ENCODE peak calls at places on chromosomes 5 and 9, in seven cellular contexts. L is GM12878; W is AG04450; Q is foreskin fibroblast; P is activated T-cell treated with anti-CD3 and anti-CD28 coated beads, Interleukin-2, amount 50 U/mL, for 72 hours; C is left ventricle myocardium superior; S is T follicular helper cell. Z is an unnamed sample.
A peak's percentile ranks its signal among the peaks of the same experiment; 100 is the strongest.

GRCh38 chr5:5497132-5497748 is 74.8 kb downstream of the ICE1 start:
- DNase-seq in L (no peak), W (no peak), Q (peak; percentile 58), P (peak; percentile 34), C (peak; percentile 57), S (peak; percentile 4), Z (peak; percentile 80)

GRCh38 chr9:89969881-89970639 is 365.2 kb downstream of the GADD45G start:
- DNase-seq in L (no peak), W (no peak), Q (no peak), P (no peak), C (no peak), S (no peak), Z (no peak)

GRCh38 chr9:7980691-7981289 is 181.2 kb upstream of the DMAC1 start:
- DNase-seq in L (no peak), W (no peak), Q (no peak), P (no peak), C (no peak), S (no peak), Z (no peak)

GRCh38 chr5:143506881-143507552 is 103.5 kb upstream of the NR3C1 start:
- DNase-seq in L (no peak), W (peak; percentile 81), Q (peak; percentile 84), P (no peak), C (no peak), S (no peak), Z (peak; percentile 80)

GRCh38 chr5:43428034-43428712 is 16.0 kb upstream of the CCL28 start:
- DNase-seq in L (no peak), W (no peak), Q (peak; percentile 18), P (no peak), C (no peak), S (no peak), Z (peak; percentile 10)

GRCh38 chr5:137728048-137728447 is 7.8 kb downstream of the KLHL3 start:
- DNase-seq in L (no peak), W (no peak), Q (no peak), P (no peak), C (no peak), S (no peak), Z (no peak)

GRCh38 chr5:160235731-160236130 is 6.4 kb downstream of the FABP6 start:
- DNase-seq in L (no peak), W (no peak), Q (no peak), P (no peak), C (no peak), S (no peak), Z (no peak)

GRCh38 chr5:132473608-132474007 is 17.0 kb downstream of the IRF1 start:
- DNase-seq in L (no peak), W (no peak), Q (no peak), P (no peak), C (no peak), S (no peak), Z (no peak)

GRCh38 chr5:98638701-98639100 is 134.8 kb upstream of the RGMB start:
- DNase-seq in L (no peak), W (no peak), Q (peak; percentile 72), P (no peak), C (peak; percentile 43), S (no peak), Z (peak; percentile 60)

GRCh38 chr5:159899067-159900049 is 16.9 kb upstream of the ADRA1B start:
- DNase-seq in L (no peak), W (no peak), Q (peak; percentile 57), P (no peak), C (no peak), S (no peak), Z (peak; percentile 52)

GRCh38 chr9:135440620-135441019 is 39.0 kb upstream of the PPP1R26 start:
- DNase-seq in L (no peak), W (no peak), Q (no peak), P (no peak), C (no peak), S (no peak), Z (no peak)

GRCh38 chr5:162684145-162684544 is 616.6 kb downstream of the GABRG2 start:
- DNase-seq in L (no peak), W (no peak), Q (no peak), P (no peak), C (no peak), S (no peak), Z (no peak)

GRCh38 chr5:142686210-142686734 is 382 bp upstream of the FGF1 start:
- DNase-seq in L (no peak), W (no peak), Q (no peak), P (no peak), C (no peak), S (no peak), Z (no peak)

GRCh38 chr5:132378580-132378979 is 9.1 kb downstream of the SLC22A5 start:
- DNase-seq in L (no peak), W (no peak), Q (no peak), P (no peak), C (no peak), S (no peak), Z (peak; percentile 26)

GRCh38 chr9:129321511-129322021 is 143.5 kb upstream of the IER5L start:
- DNase-seq in L (no peak), W (no peak), Q (no peak), P (no peak), C (no peak), S (no peak), Z (no peak)

GRCh38 chr5:1876708-1877433 is 5.9 kb downstream of the IRX4 start:
- DNase-seq in L (no peak), W (no peak), Q (no peak), P (peak; percentile 30), C (no peak), S (no peak), Z (no peak)

GRCh38 chr5:1466631-1467265 is 21.5 kb upstream of the SLC6A3 start:
- DNase-seq in L (no peak), W (no peak), Q (no peak), P (no peak), C (no peak), S (no peak), Z (no peak)

GRCh38 chr5:176364765-176365662 is at the start of gene ARL10:
- DNase-seq in L (no peak), W (no peak), Q (peak; percentile 50), P (peak; percentile 76), C (peak; percentile 70), S (peak; percentile 29), Z (peak; percentile 31)

GRCh38 chr5:5306696-5307095 is 115.8 kb upstream of the ICE1 start:
- DNase-seq in L (no peak), W (no peak), Q (peak; percentile 2), P (no peak), C (no peak), S (no peak), Z (peak; percentile 36)

GRCh38 chr9:95053611-95054440 is 263.7 kb downstream of the FANCC start:
- DNase-seq in L (no peak), W (no peak), Q (no peak), P (no peak), C (no peak), S (no peak), Z (peak; percentile 25)

GRCh38 chr5:51138164-51138563 is 245.1 kb upstream of the ISL1 start:
- DNase-seq in L (no peak), W (no peak), Q (no peak), P (no peak), C (no peak), S (no peak), Z (no peak)

GRCh38 chr9:117377046-117377445 is 37.8 kb downstream of the ASTN2 start:
- DNase-seq in L (no peak), W (no peak), Q (no peak), P (no peak), C (no peak), S (no peak), Z (no peak)

GRCh38 chr9:105242557-105242956 is 1.9 kb upstream of the SLC44A1 start:
- DNase-seq in L (no peak), W (no peak), Q (no peak), P (no peak), C (no peak), S (no peak), Z (no peak)

Z was measured in AG08395.